ENCODE peak calls at places on chromosomes 1 and 21, in five cellular contexts. One of them, this sample, is unnamed.

GRCh38 chr1:56065729-56066128 is 513.6 kb downstream of the PLPP3 start:
- DNase-seq in DMS153: no peak
- DNase-seq in NT2/D1: no peak
- DNase-seq in GM13976: no peak
- DNase-seq in NCI-H2081: no peak
- DNase-seq in this sample: no peak

GRCh38 chr1:34332996-34333395 is 156.3 kb downstream of the C1orf94 start:
- DNase-seq in DMS153: no peak
- DNase-seq in NT2/D1: no peak
- DNase-seq in GM13976: peak; percentile 17
- DNase-seq in NCI-H2081: no peak
- DNase-seq in this sample: no peak

GRCh38 chr1:245118806-245119205 is 36.0 kb upstream of the KIF26B start:
- DNase-seq in DMS153: no peak
- DNase-seq in NT2/D1: no peak
- DNase-seq in GM13976: no peak
- DNase-seq in NCI-H2081: no peak
- DNase-seq in this sample: no peak

GRCh38 chr1:223827193-223827663 is 18.5 kb downstream of the TP53BP2 start:
- DNase-seq in DMS153: no peak
- DNase-seq in NT2/D1: no peak
- DNase-seq in GM13976: no peak
- DNase-seq in NCI-H2081: no peak
- DNase-seq in this sample: no peak

GRCh38 chr21:31476551-31477120 is 132.6 kb upstream of the TIAM1 start:
- DNase-seq in DMS153: no peak
- DNase-seq in NT2/D1: no peak
- DNase-seq in GM13976: no peak
- DNase-seq in NCI-H2081: peak; percentile 14
- DNase-seq in this sample: no peak

GRCh38 chr1:178126790-178127189 is 32.9 kb downstream of the RASAL2 start:
- DNase-seq in DMS153: no peak
- DNase-seq in NT2/D1: no peak
- DNase-seq in GM13976: no peak
- DNase-seq in NCI-H2081: no peak
- DNase-seq in this sample: no peak

GRCh38 chr1:184755226-184756065 is 788 bp upstream of the EDEM3 start:
- DNase-seq in DMS153: no peak
- DNase-seq in NT2/D1: no peak
- DNase-seq in GM13976: no peak
- DNase-seq in NCI-H2081: peak; percentile 51
- DNase-seq in this sample: peak; percentile 27

GRCh38 chr1:156608036-156608674 is 6.9 kb upstream of the GPATCH4 start:
- DNase-seq in DMS153: peak; percentile 80
- DNase-seq in NT2/D1: no peak
- DNase-seq in GM13976: peak; percentile 71
- DNase-seq in NCI-H2081: peak; percentile 91
- DNase-seq in this sample: peak; percentile 78

GRCh38 chr21:39111928-39112327 is 71.3 kb downstream of the PSMG1 start:
- DNase-seq in DMS153: no peak
- DNase-seq in NT2/D1: no peak
- DNase-seq in GM13976: no peak
- DNase-seq in NCI-H2081: no peak
- DNase-seq in this sample: no peak

GRCh38 chr1:160353223-160353622 is 10.0 kb downstream of the NCSTN start:
- DNase-seq in DMS153: no peak
- DNase-seq in NT2/D1: no peak
- DNase-seq in GM13976: no peak
- DNase-seq in NCI-H2081: no peak
- DNase-seq in this sample: no peak

GRCh38 chr1:161068306-161069200 is 1.1 kb downstream of the ARHGAP30 start:
- DNase-seq in DMS153: no peak
- DNase-seq in NT2/D1: no peak
- DNase-seq in GM13976: peak; percentile 87
- DNase-seq in NCI-H2081: no peak
- DNase-seq in this sample: no peak

GRCh38 chr1:9882296-9882944 is 27.6 kb downstream of the CTNNBIP1 start:
- DNase-seq in DMS153: no peak
- DNase-seq in NT2/D1: no peak
- DNase-seq in GM13976: no peak
- DNase-seq in NCI-H2081: no peak
- DNase-seq in this sample: no peak

GRCh38 chr1:33255347-33256311 is 663 bp upstream of the ZNF362 start:
- DNase-seq in DMS153: peak; percentile 45
- DNase-seq in NT2/D1: peak; percentile 87
- DNase-seq in GM13976: peak; percentile 72
- DNase-seq in NCI-H2081: peak; percentile 53
- DNase-seq in this sample: peak; percentile 76

GRCh38 chr1:155794605-155795265 is 62.3 kb downstream of the GON4L start:
- DNase-seq in DMS153: no peak
- DNase-seq in NT2/D1: no peak
- DNase-seq in GM13976: no peak
- DNase-seq in NCI-H2081: no peak
- DNase-seq in this sample: no peak

GRCh38 chr1:87084247-87084836 is 169.9 kb downstream of the HS2ST1 start:
- DNase-seq in DMS153: no peak
- DNase-seq in NT2/D1: no peak
- DNase-seq in GM13976: peak; percentile 14
- DNase-seq in NCI-H2081: peak; percentile 6
- DNase-seq in this sample: peak; percentile 40

GRCh38 chr1:93967276-93967675 is 58.0 kb upstream of the GCLM start:
- DNase-seq in DMS153: no peak
- DNase-seq in NT2/D1: no peak
- DNase-seq in GM13976: no peak
- DNase-seq in NCI-H2081: peak; percentile 0
- DNase-seq in this sample: no peak

GRCh38 chr1:220956861-220957605 is 77.8 kb downstream of the HLX start:
- DNase-seq in DMS153: no peak
- DNase-seq in NT2/D1: no peak
- DNase-seq in GM13976: no peak
- DNase-seq in NCI-H2081: no peak
- DNase-seq in this sample: no peak

GRCh38 chr1:67855444-67855843 is 22.2 kb upstream of the GNG12 start:
- DNase-seq in DMS153: no peak
- DNase-seq in NT2/D1: no peak
- DNase-seq in GM13976: no peak
- DNase-seq in NCI-H2081: no peak
- DNase-seq in this sample: no peak

GRCh38 chr1:53061859-53062714 is at the start of gene PODN:
- DNase-seq in DMS153: no peak
- DNase-seq in NT2/D1: no peak
- DNase-seq in GM13976: peak; percentile 55
- DNase-seq in NCI-H2081: no peak
- DNase-seq in this sample: peak; percentile 49

GRCh38 chr1:207243756-207244408 is 77.6 kb upstream of the CD55 start:
- DNase-seq in DMS153: no peak
- DNase-seq in NT2/D1: no peak
- DNase-seq in GM13976: no peak
- DNase-seq in NCI-H2081: no peak
- DNase-seq in this sample: no peak

GRCh38 chr1:53633073-53633704 is 105.8 kb downstream of the GLIS1 start:
- DNase-seq in DMS153: no peak
- DNase-seq in NT2/D1: no peak
- DNase-seq in GM13976: no peak
- DNase-seq in NCI-H2081: no peak
- DNase-seq in this sample: no peak

GRCh38 chr1:27994060-27994459 is 34.3 kb downstream of the XKR8 start:
- DNase-seq in DMS153: no peak
- DNase-seq in NT2/D1: no peak
- DNase-seq in GM13976: no peak
- DNase-seq in NCI-H2081: no peak
- DNase-seq in this sample: no peak

This sample was measured in HAP-1.